ENCODE peak calls at places on chromosomes 11 and 22, in eight cellular contexts. N, F, X, T, A, V, E and S are unnamed samples.

GRCh38 chr11:19444231-19444630 is 203.5 kb upstream of the E2F8 start:
- DNase-seq in N (no peak), F (no peak), X (no peak), T (no peak), A (peak; percentile 42), V (peak; percentile 54), E (no peak), S (no peak)

GRCh38 chr11:133901316-133901715 is 55.5 kb downstream of the IGSF9B start:
- DNase-seq in N (no peak), F (no peak), X (no peak), T (no peak), A (no peak), V (no peak), E (no peak), S (no peak)

GRCh38 chr11:56841210-56841810 is 92.8 kb upstream of the OR9G4 start:
- DNase-seq in N (peak; percentile 62), F (peak; percentile 26), X (peak; percentile 54), T (peak; percentile 42), A (peak; percentile 29), V (peak; percentile 49), E (peak; percentile 5), S (peak; percentile 60)

GRCh38 chr11:62104816-62105610 is 18.8 kb upstream of the INCENP start:
- DNase-seq in N (no peak), F (no peak), X (peak; percentile 42), T (no peak), A (peak; percentile 61), V (peak; percentile 90), E (peak; percentile 55), S (no peak)

GRCh38 chr11:117180020-117180419 is 1.5 kb downstream of the SIDT2 start:
- DNase-seq in N (no peak), F (no peak), X (no peak), T (no peak), A (no peak), V (no peak), E (no peak), S (no peak)

GRCh38 chr11:130834886-130835285 is 81.4 kb downstream of the SNX19 start:
- DNase-seq in N (no peak), F (no peak), X (no peak), T (no peak), A (no peak), V (peak; percentile 61), E (no peak), S (no peak)

GRCh38 chr11:95375881-95376280 is 144.9 kb upstream of the SESN3 start:
- DNase-seq in N (no peak), F (peak; percentile 94), X (no peak), T (peak; percentile 56), A (peak; percentile 69), V (peak; percentile 77), E (peak; percentile 16), S (no peak)

GRCh38 chr11:78381867-78382266 is 35.8 kb downstream of the GAB2 start:
- DNase-seq in N (no peak), F (no peak), X (no peak), T (no peak), A (no peak), V (no peak), E (peak; percentile 18), S (no peak)

GRCh38 chr11:119305556-119306372 is 11.2 kb downstream of the MCAM start:
- DNase-seq in N (no peak), F (no peak), X (no peak), T (no peak), A (no peak), V (no peak), E (no peak), S (no peak)

GRCh38 chr11:82978422-82979099 is 77.0 kb downstream of the DDIAS start:
- DNase-seq in N (no peak), F (no peak), X (peak; percentile 31), T (no peak), A (peak; percentile 63), V (peak; percentile 81), E (peak; percentile 59), S (no peak)

GRCh38 chr11:104090767-104091166 is 54.3 kb downstream of the DDI1 start:
- DNase-seq in N (no peak), F (no peak), X (no peak), T (no peak), A (no peak), V (no peak), E (no peak), S (no peak)

GRCh38 chr11:124499711-124500110 is 43.7 kb downstream of the OR8B12 start:
- DNase-seq in N (no peak), F (no peak), X (no peak), T (no peak), A (no peak), V (no peak), E (no peak), S (no peak)

GRCh38 chr11:117915219-117915618 is 14.0 kb downstream of the TMPRSS13 start:
- DNase-seq in N (no peak), F (no peak), X (no peak), T (no peak), A (no peak), V (no peak), E (no peak), S (no peak)

GRCh38 chr11:2194877-2195755 is 23.5 kb upstream of the TH start:
- DNase-seq in N (peak; percentile 71), F (no peak), X (peak; percentile 66), T (no peak), A (no peak), V (peak; percentile 6), E (no peak), S (peak; percentile 38)

GRCh38 chr11:68583047-68583446 is 101.3 kb upstream of the GAL start:
- DNase-seq in N (no peak), F (no peak), X (no peak), T (peak; percentile 58), A (peak; percentile 20), V (peak; percentile 73), E (no peak), S (no peak)

GRCh38 chr11:118899706-118900360 is 16.1 kb downstream of the CXCR5 start:
- DNase-seq in N (no peak), F (no peak), X (no peak), T (no peak), A (no peak), V (no peak), E (no peak), S (no peak)

GRCh38 chr11:77066229-77067023 is at the start of gene CAPN5:
- DNase-seq in N (peak; percentile 95), F (peak; percentile 90), X (peak; percentile 87), T (peak; percentile 79), A (peak; percentile 65), V (peak; percentile 87), E (peak; percentile 57), S (peak; percentile 90)

GRCh38 chr11:122897606-122898210 is 15.1 kb downstream of the JHY start:
- DNase-seq in N (no peak), F (no peak), X (no peak), T (no peak), A (peak; percentile 37), V (peak; percentile 60), E (peak; percentile 55), S (no peak)

GRCh38 chr22:41699264-41700104 is at the start of gene MEI1:
- DNase-seq in N (no peak), F (no peak), X (peak; percentile 91), T (no peak), A (no peak), V (peak; percentile 62), E (no peak), S (peak; percentile 47)

GRCh38 chr11:134625151-134625550 is 213.1 kb upstream of the B3GAT1 start:
- DNase-seq in N (no peak), F (no peak), X (no peak), T (no peak), A (no peak), V (no peak), E (no peak), S (no peak)

GRCh38 chr22:17260950-17261349 is 41.7 kb upstream of the ADA2 start:
- DNase-seq in N (no peak), F (no peak), X (no peak), T (no peak), A (no peak), V (no peak), E (no peak), S (no peak)

GRCh38 chr11:2768471-2769408 is 68.9 kb upstream of the KCNQ1OT1 start:
- DNase-seq in N (no peak), F (no peak), X (peak; percentile 55), T (peak; percentile 56), A (peak; percentile 14), V (peak; percentile 64), E (peak; percentile 38), S (no peak)